ENCODE peak calls at places on chromosome 1, in eight cellular contexts. U is aorta; E is activated CD8-positive, alpha-beta memory T cell treated with anti-CD3 and anti-CD28 coated beads, Interleukin-2, amount 10 ng/mL, durations not matched to agents 7 days and 5 days; X is activated T-cell treated with anti-CD3 and anti-CD28 coated beads for 4 hours; C is CD8-positive, alpha-beta T cell; G is activated CD4-positive, alpha-beta T cell treated with anti-CD3 and anti-CD28 coated beads, Interleukin-2, amount 10 ng/mL, durations not matched to agents 24 days and 14 days; Y is adrenal gland; R is H54. J is an unnamed sample.

GRCh38 chr1:99115231-99115630 is 110.6 kb upstream of the PLPPR5 start:
- DNase-seq in U (no peak), E (no peak), X (no peak), C (no peak), G (no peak), Y (no peak), R (no peak), J (no peak)

GRCh38 chr1:172344444-172344843 is 76.0 kb upstream of the C1orf105 start:
- DNase-seq in U (no peak), E (no peak), X (no peak), C (no peak), G (no peak), Y (no peak), R (no peak), J (peak)

GRCh38 chr1:14928886-14929546 is 224.5 kb upstream of the TMEM51 start:
- DNase-seq in U (no peak), E (no peak), X (no peak), C (no peak), G (no peak), Y (no peak), R (no peak), J (no peak)

GRCh38 chr1:1796466-1796865 is 18.2 kb upstream of the NADK start:
- DNase-seq in U (peak), E (no peak), X (no peak), C (no peak), G (no peak), Y (no peak), R (no peak), J (no peak)

GRCh38 chr1:153607381-153607780 is 5.6 kb downstream of the S100A16 start:
- DNase-seq in U (peak), E (no peak), X (no peak), C (no peak), G (no peak), Y (no peak), R (no peak), J (no peak)

GRCh38 chr1:246618240-246618639 is 52.0 kb downstream of the CNST start:
- DNase-seq in U (no peak), E (no peak), X (no peak), C (no peak), G (no peak), Y (no peak), R (no peak), J (no peak)

GRCh38 chr1:161258439-161259386 is at the start of gene PCP4L1:
- DNase-seq in U (no peak), E (peak), X (no peak), C (no peak), G (peak), Y (peak), R (no peak), J (peak)

GRCh38 chr1:1307908-1308755 is at the start of the genes ACAP3 and PUSL1:
- DNase-seq in U (peak), E (peak), X (peak), C (peak), G (peak), Y (peak), R (peak), J (peak)

GRCh38 chr1:158414651-158415345 is 11.2 kb downstream of the OR10K2 start:
- DNase-seq in U (no peak), E (no peak), X (no peak), C (no peak), G (no peak), Y (no peak), R (no peak), J (no peak)

GRCh38 chr1:53536606-53537005 is 77.4 kb downstream of the DMRTB1 start:
- DNase-seq in U (no peak), E (no peak), X (no peak), C (no peak), G (no peak), Y (no peak), R (no peak), J (no peak)

GRCh38 chr1:53409233-53409632 is 50.0 kb upstream of the DMRTB1 start:
- DNase-seq in U (no peak), E (no peak), X (no peak), C (no peak), G (no peak), Y (no peak), R (no peak), J (no peak)

GRCh38 chr1:20678599-20678998 is 17.4 kb upstream of the DDOST start:
- DNase-seq in U (no peak), E (peak), X (no peak), C (no peak), G (peak), Y (no peak), R (no peak), J (no peak)

GRCh38 chr1:53717025-53717804 is 21.7 kb downstream of the GLIS1 start:
- DNase-seq in U (no peak), E (no peak), X (no peak), C (no peak), G (no peak), Y (no peak), R (no peak), J (no peak)

GRCh38 chr1:30756545-30757195 is 904 bp downstream of the LAPTM5 start:
- DNase-seq in U (peak), E (peak), X (no peak), C (peak), G (peak), Y (peak), R (peak), J (peak)

GRCh38 chr1:30895382-30895941 is 13.1 kb downstream of the SDC3 start:
- DNase-seq in U (no peak), E (no peak), X (no peak), C (no peak), G (no peak), Y (peak), R (no peak), J (no peak)

GRCh38 chr1:47416319-47417128 is 439 bp downstream of the FOXE3 start:
- DNase-seq in U (peak), E (no peak), X (no peak), C (no peak), G (peak), Y (no peak), R (no peak), J (no peak)

GRCh38 chr1:153447498-153448170 is 12.8 kb downstream of the S100A7 start:
- DNase-seq in U (no peak), E (no peak), X (no peak), C (no peak), G (no peak), Y (peak), R (no peak), J (peak)

GRCh38 chr1:14599173-14599754 is 779 bp downstream of the KAZN start:
- DNase-seq in U (no peak), E (no peak), X (no peak), C (no peak), G (no peak), Y (no peak), R (peak), J (no peak)

GRCh38 chr1:204340137-204340536 is 19.6 kb downstream of the PLEKHA6 start:
- DNase-seq in U (no peak), E (no peak), X (no peak), C (no peak), G (no peak), Y (no peak), R (no peak), J (no peak)

GRCh38 chr1:33443705-33444180 is 12.8 kb upstream of the PHC2 start:
- DNase-seq in U (no peak), E (no peak), X (no peak), C (no peak), G (no peak), Y (peak), R (no peak), J (peak)

GRCh38 chr1:209041936-209042335 is 541.6 kb upstream of the CAMK1G start:
- DNase-seq in U (no peak), E (no peak), X (no peak), C (no peak), G (no peak), Y (no peak), R (no peak), J (peak)

GRCh38 chr1:30929944-30930525 is 21.5 kb upstream of the SDC3 start:
- DNase-seq in U (no peak), E (no peak), X (no peak), C (no peak), G (no peak), Y (no peak), R (no peak), J (no peak)

GRCh38 chr1:20359451-20360330 is 69.0 kb downstream of the VWA5B1 start:
- DNase-seq in U (no peak), E (peak), X (peak), C (no peak), G (peak), Y (peak), R (no peak), J (peak)

GRCh38 chr1:192724670-192725069 is 84.2 kb upstream of the RGS2 start:
- DNase-seq in U (no peak), E (no peak), X (no peak), C (no peak), G (no peak), Y (no peak), R (no peak), J (peak)

GRCh38 chr1:17177654-17178053 is 27.3 kb upstream of the PADI1 start:
- DNase-seq in U (no peak), E (no peak), X (no peak), C (no peak), G (no peak), Y (no peak), R (no peak), J (no peak)

GRCh38 chr1:174398246-174398645 is 49.5 kb upstream of the GPR52 start:
- DNase-seq in U (no peak), E (peak), X (no peak), C (no peak), G (no peak), Y (no peak), R (no peak), J (peak)

GRCh38 chr1:98327151-98327918 is 334.2 kb upstream of the SNX7 start:
- DNase-seq in U (no peak), E (no peak), X (no peak), C (no peak), G (no peak), Y (no peak), R (no peak), J (peak)

GRCh38 chr1:186519981-186520380 is 59.1 kb upstream of the PDC start:
- DNase-seq in U (no peak), E (no peak), X (no peak), C (no peak), G (no peak), Y (no peak), R (no peak), J (peak)

GRCh38 chr1:247007511-247008405 is at the start of gene ZNF695:
- DNase-seq in U (peak), E (peak), X (peak), C (peak), G (peak), Y (peak), R (peak), J (peak)

GRCh38 chr1:192654607-192655389 is 18.9 kb downstream of the RGS13 start:
- DNase-seq in U (no peak), E (no peak), X (no peak), C (no peak), G (no peak), Y (peak), R (peak), J (peak)

GRCh38 chr1:178513278-178513983 is 522 bp downstream of the TEX35 start:
- DNase-seq in U (peak), E (no peak), X (no peak), C (no peak), G (no peak), Y (no peak), R (no peak), J (peak)

GRCh38 chr1:227907439-227908015 is 40.2 kb downstream of the WNT9A start:
- DNase-seq in U (no peak), E (no peak), X (no peak), C (no peak), G (no peak), Y (no peak), R (no peak), J (no peak)

GRCh38 chr1:228396770-228397453 is 9.7 kb downstream of the TRIM11 start:
- DNase-seq in U (no peak), E (no peak), X (no peak), C (no peak), G (no peak), Y (no peak), R (no peak), J (no peak)

GRCh38 chr1:41474490-41475271 is 9.8 kb downstream of the EDN2 start:
- DNase-seq in U (peak), E (no peak), X (no peak), C (no peak), G (no peak), Y (peak), R (no peak), J (no peak)

GRCh38 chr1:32307313-32307712 is 15.4 kb downstream of the HDAC1 start:
- DNase-seq in U (no peak), E (no peak), X (no peak), C (no peak), G (no peak), Y (no peak), R (no peak), J (no peak)

GRCh38 chr1:154129392-154129970 is 25.4 kb downstream of the NUP210L start:
- DNase-seq in U (no peak), E (no peak), X (no peak), C (no peak), G (no peak), Y (no peak), R (no peak), J (no peak)

GRCh38 chr1:230140221-230141001 is 73.4 kb downstream of the GALNT2 start:
- DNase-seq in U (peak), E (no peak), X (no peak), C (no peak), G (no peak), Y (no peak), R (no peak), J (no peak)

GRCh38 chr1:53381790-53382401 is 54.0 kb upstream of the LRP8 start:
- DNase-seq in U (no peak), E (no peak), X (no peak), C (no peak), G (no peak), Y (no peak), R (peak), J (peak)

GRCh38 chr1:90127288-90127953 is 132.5 kb downstream of the ZNF326 start:
- DNase-seq in U (no peak), E (no peak), X (no peak), C (no peak), G (no peak), Y (no peak), R (no peak), J (no peak)

GRCh38 chr1:231612393-231613089 is 14.0 kb upstream of the DISC1 start:
- DNase-seq in U (no peak), E (peak), X (no peak), C (peak), G (peak), Y (peak), R (no peak), J (no peak)

J was measured in RPMI7951.